ENCODE peak calls at places on chromosomes 11 and 22, in ten cellular contexts. F is NCI-H460, B is SW480, P is lower leg skin, Z is choroid plexus epithelial cell, G is body of pancreas, S is GM12891, W is nephron progenitor cell, J is fibroblast of the conjunctiva, H is foreskin fibroblast. O is an unnamed sample.

GRCh38 chr11:96388891-96389603 is 665 bp downstream of the CCDC82 start:
- DNase-seq in B (peak), P (no peak), Z (no peak), G (no peak), H (no peak), S (no peak), F (no peak), W (peak), J (no peak), O (no peak)

GRCh38 chr11:1690167-1691026 is 6.6 kb upstream of the KRTAP5-6 start:
- DNase-seq in B (no peak), S (no peak), H (no peak), F (no peak), W (no peak), G (no peak), P (no peak), Z (no peak), J (no peak), O (no peak)

GRCh38 chr11:459511-460220 is 9.6 kb downstream of the PTDSS2 start:
- DNase-seq in P (no peak), W (no peak), B (no peak), S (no peak), Z (no peak), H (no peak), F (peak), G (no peak), J (no peak), O (no peak)

GRCh38 chr11:9132203-9132878 is 40.9 kb upstream of the SCUBE2 start:
- DNase-seq in G (no peak), P (no peak), F (no peak), J (no peak), W (no peak), Z (no peak), H (no peak), S (no peak), B (no peak), O (no peak)

GRCh38 chr11:12086271-12087074 is 23.9 kb upstream of the MICAL2 start:
- DNase-seq in J (no peak), Z (peak), H (peak), P (peak), G (no peak), W (no peak), B (peak), S (no peak), F (no peak), O (peak)

GRCh38 chr11:4606231-4607015 is 1.6 kb downstream of the TRIM68 start:
- DNase-seq in G (no peak), B (no peak), W (no peak), F (no peak), Z (peak), S (no peak), H (peak), P (no peak), J (peak), O (no peak)

GRCh38 chr11:59573216-59573615 is 42.4 kb downstream of the OSBP start:
- DNase-seq in J (peak), W (no peak), B (no peak), H (peak), F (no peak), P (no peak), Z (peak), S (no peak), G (no peak), O (peak)

GRCh38 chr22:48894064-48894671 is 933.5 kb downstream of the BRD1 start:
- DNase-seq in H (no peak), F (no peak), P (no peak), J (no peak), Z (no peak), W (no peak), G (no peak), B (no peak), S (no peak), O (no peak)

GRCh38 chr11:70494559-70495350 is 96.4 kb downstream of the CTTN start:
- DNase-seq in S (no peak), P (no peak), J (no peak), F (no peak), G (no peak), W (no peak), Z (no peak), B (no peak), H (no peak), O (no peak)

GRCh38 chr22:46500201-46500600 is 37.2 kb downstream of the CELSR1 start:
- DNase-seq in F (no peak), W (peak), H (no peak), G (no peak), J (no peak), S (no peak), P (no peak), B (no peak), Z (no peak), O (no peak)

GRCh38 chr11:131899954-131900580 is 529.7 kb downstream of the NTM start:
- DNase-seq in G (no peak), B (no peak), Z (no peak), H (no peak), W (no peak), S (no peak), P (no peak), J (no peak), F (no peak), O (no peak)

GRCh38 chr22:47802446-47802845 is 1040.0 kb downstream of the TBC1D22A start:
- DNase-seq in H (no peak), Z (no peak), J (no peak), P (no peak), G (no peak), B (no peak), F (no peak), W (peak), S (no peak), O (no peak)

GRCh38 chr11:73249858-73250773 is 22.0 kb upstream of the P2RY6 start:
- DNase-seq in H (no peak), P (no peak), J (no peak), W (no peak), G (no peak), B (no peak), F (no peak), S (no peak), Z (no peak), O (no peak)

GRCh38 chr22:24486501-24486921 is 8.6 kb upstream of the UPB1 start:
- DNase-seq in S (no peak), J (peak), Z (peak), F (no peak), P (no peak), W (no peak), B (no peak), H (peak), G (no peak), O (peak)

GRCh38 chr11:59102259-59102765 is 4.7 kb upstream of the FAM111B start:
- DNase-seq in G (peak), W (peak), J (peak), P (peak), H (peak), F (peak), B (peak), Z (peak), S (peak), O (no peak)

GRCh38 chr11:73308003-73308962 is at the start of gene ARHGEF17:
- DNase-seq in B (peak), Z (peak), S (peak), F (peak), G (peak), J (peak), W (peak), P (peak), H (peak), O (no peak)

GRCh38 chr11:19076744-19077589 is 16.4 kb upstream of the MRGPRX2 start:
- DNase-seq in J (no peak), S (peak), H (no peak), W (peak), F (peak), Z (peak), P (peak), B (peak), G (peak), O (no peak)

GRCh38 chr22:26593763-26594162 is 3.8 kb upstream of the TPST2 start:
- DNase-seq in F (no peak), P (no peak), B (no peak), Z (no peak), G (no peak), J (no peak), W (no peak), S (no peak), H (no peak), O (no peak)

GRCh38 chr11:82864268-82864667 is 36.0 kb downstream of the PRCP start:
- DNase-seq in G (peak), W (peak), F (peak), P (peak), B (peak), J (peak), Z (peak), H (peak), S (no peak), O (peak)

GRCh38 chr11:92107331-92107730 is 117.3 kb upstream of the FAT3 start:
- DNase-seq in J (no peak), G (no peak), Z (no peak), H (no peak), F (no peak), B (no peak), W (no peak), P (no peak), S (no peak), O (no peak)

GRCh38 chr22:24429411-24430365 is 2.3 kb downstream of the ADORA2A start:
- DNase-seq in F (no peak), S (no peak), G (no peak), W (peak), J (no peak), B (no peak), P (no peak), Z (peak), H (peak), O (no peak)

GRCh38 chr11:4539603-4540219 is 5.3 kb upstream of the OR52M1 start:
- DNase-seq in W (peak), S (peak), F (peak), H (peak), G (peak), J (no peak), B (peak), P (peak), Z (peak), O (peak)

GRCh38 chr22:50102946-50103345 is 13.1 kb downstream of the MOV10L1 start:
- DNase-seq in Z (no peak), B (peak), J (no peak), H (no peak), F (no peak), G (no peak), S (no peak), W (no peak), P (no peak), O (no peak)

GRCh38 chr22:47091241-47091691 is 328.8 kb downstream of the TBC1D22A start:
- DNase-seq in Z (peak), P (no peak), J (no peak), F (no peak), S (no peak), B (no peak), W (no peak), G (no peak), H (no peak), O (no peak)

GRCh38 chr11:72643547-72643946 is 30.7 kb downstream of the PDE2A start:
- DNase-seq in S (no peak), W (no peak), J (no peak), F (peak), Z (no peak), B (peak), H (peak), P (no peak), G (no peak), O (no peak)

GRCh38 chr22:47609653-47610052 is 847.2 kb downstream of the TBC1D22A start:
- DNase-seq in F (no peak), H (no peak), S (no peak), B (no peak), G (no peak), Z (no peak), J (no peak), W (no peak), P (no peak), O (no peak)

GRCh38 chr22:50318356-50318697 is 8.5 kb downstream of the DENND6B start:
- DNase-seq in F (no peak), G (no peak), J (no peak), W (no peak), Z (no peak), H (no peak), B (no peak), S (no peak), P (no peak), O (no peak)

GRCh38 chr22:43127166-43127908 is 15.9 kb downstream of the MCAT start:
- DNase-seq in J (no peak), H (no peak), S (no peak), Z (no peak), W (no peak), F (no peak), B (peak), G (no peak), P (no peak), O (no peak)

GRCh38 chr11:26599876-26600434 is 27.9 kb upstream of the MUC15 start:
- DNase-seq in H (no peak), G (no peak), F (no peak), W (no peak), S (no peak), B (no peak), Z (no peak), P (no peak), J (no peak), O (no peak)

GRCh38 chr11:75376175-75376574 is 23.1 kb upstream of the RPS3 start:
- DNase-seq in W (no peak), J (no peak), Z (no peak), F (no peak), H (no peak), P (no peak), B (no peak), G (no peak), S (no peak), O (no peak)

GRCh38 chr22:36026741-36027140 is 1.9 kb downstream of the RBFOX2 start:
- DNase-seq in W (no peak), B (no peak), H (no peak), G (no peak), F (no peak), S (no peak), Z (peak), J (no peak), P (no peak), O (no peak)

GRCh38 chr22:24404561-24405275 is 22.7 kb upstream of the ADORA2A start:
- DNase-seq in F (no peak), H (no peak), P (no peak), Z (no peak), J (no peak), W (no peak), S (no peak), B (no peak), G (no peak), O (no peak)

GRCh38 chr11:69948256-69949141 is 129.3 kb upstream of the FGF3 start:
- DNase-seq in H (peak), P (no peak), S (no peak), W (no peak), Z (no peak), F (no peak), B (peak), G (no peak), J (no peak), O (no peak)

GRCh38 chr22:23532756-23533155 is 47.3 kb downstream of the IGLL1 start:
- DNase-seq in W (no peak), J (no peak), B (no peak), F (no peak), H (no peak), S (no peak), Z (no peak), P (no peak), G (no peak), O (no peak)

GRCh38 chr11:117866526-117866925 is 9.9 kb downstream of the FXYD6 start:
- DNase-seq in S (no peak), J (no peak), F (no peak), B (no peak), Z (no peak), W (no peak), G (no peak), H (no peak), P (no peak), O (no peak)

GRCh38 chr11:70644343-70645060 is 246.2 kb downstream of the CTTN start:
- DNase-seq in B (no peak), J (no peak), H (no peak), W (no peak), F (no peak), G (no peak), Z (no peak), P (no peak), S (no peak), O (no peak)

GRCh38 chr22:50314455-50315288 is 7.2 kb upstream of the PLXNB2 start:
- DNase-seq in H (no peak), W (peak), G (no peak), S (peak), Z (no peak), F (no peak), J (no peak), B (no peak), P (no peak), O (no peak)

GRCh38 chr11:69603978-69604524 is 36.9 kb upstream of the CCND1 start:
- DNase-seq in P (no peak), H (no peak), Z (no peak), G (no peak), W (no peak), S (no peak), F (no peak), B (no peak), J (no peak), O (no peak)

GRCh38 chr22:21832291-21833290 is 34.9 kb downstream of the MAPK1 start:
- DNase-seq in H (peak), G (no peak), Z (no peak), S (no peak), W (no peak), P (no peak), F (no peak), J (no peak), B (no peak), O (no peak)

GRCh38 chr11:45657496-45658260 is 7.7 kb downstream of the CHST1 start:
- DNase-seq in H (no peak), P (no peak), Z (no peak), S (no peak), G (no peak), J (no peak), W (no peak), F (no peak), B (no peak), O (no peak)